ENCODE peak calls at places on chromosomes 6 and 20, in six cellular contexts. I, Y, O, E, Z and R are unnamed samples.

GRCh38 chr6:74657033-74657432 is 548.8 kb downstream of the COL12A1 start:
- DNase-seq in O (no peak), Z (no peak), I (no peak), Y (no peak), E (no peak), R (no peak)

GRCh38 chr20:63837134-63837429 is 6.0 kb upstream of the ZBTB46 start:
- DNase-seq in I (no peak), O (no peak), Y (no peak), E (no peak), Z (no peak), R (no peak)

GRCh38 chr6:107488875-107489635 is 862 bp upstream of the SOBP start:
- DNase-seq in O (peak), E (no peak), I (peak), Z (peak), Y (peak), R (peak)

GRCh38 chr6:45075246-45075645 is 252.9 kb upstream of the RUNX2 start:
- DNase-seq in I (peak), Y (no peak), O (no peak), Z (no peak), E (no peak), R (no peak)

GRCh38 chr20:49937023-49937929 is 1.1 kb downstream of the RNF114 start:
- DNase-seq in Y (no peak), I (no peak), O (no peak), Z (peak), E (peak), R (no peak)

GRCh38 chr6:134165827-134166226 is 113.4 kb upstream of the SLC2A12 start:
- DNase-seq in O (no peak), I (peak), Z (no peak), Y (no peak), E (no peak), R (no peak)

GRCh38 chr6:13635948-13636658 is 21.0 kb downstream of the NOL7 start:
- DNase-seq in O (no peak), I (no peak), Y (no peak), Z (no peak), E (no peak), R (no peak)

GRCh38 chr6:112432853-112433252 is 85.7 kb downstream of the RFPL4B start:
- DNase-seq in Z (no peak), Y (no peak), I (no peak), E (no peak), O (no peak), R (no peak)

GRCh38 chr6:39339111-39339510 is 16.6 kb upstream of the KCNK16 start:
- DNase-seq in E (no peak), O (no peak), Z (no peak), I (no peak), Y (no peak), R (no peak)

DNA sequence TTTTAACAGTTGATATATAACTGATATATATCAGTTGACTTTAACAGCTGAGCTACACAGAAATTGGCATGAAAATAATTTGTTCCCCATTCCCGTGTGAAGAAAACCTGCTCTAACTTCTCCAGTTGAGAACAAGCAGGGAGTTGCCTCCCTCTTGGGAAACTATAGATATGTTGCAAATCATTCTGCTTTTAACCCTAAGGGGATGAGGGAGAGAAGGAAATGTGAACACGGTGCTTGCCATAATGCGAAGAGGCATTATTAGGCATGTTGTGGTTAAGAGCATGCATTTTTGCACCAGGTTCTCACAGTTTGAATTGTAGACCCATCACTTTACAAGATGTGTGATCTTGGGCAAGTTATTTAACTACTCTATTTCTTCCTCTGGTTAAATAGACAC is 453.7 kb downstream of the TENT5A start:
- DNase-seq in I (no peak), O (no peak), Z (no peak), E (no peak), Y (no peak), R (no peak)
- TF ChIP-seq CTCF in I (no peak), O (no peak), Z (no peak), E (no peak), Y (no peak), R (no peak)

GRCh38 chr6:24766685-24767462 is 7.9 kb upstream of the GMNN start:
- DNase-seq in E (peak), Z (no peak), O (no peak), I (peak), Y (no peak), R (no peak)
- TF ChIP-seq CTCF in E (peak), Z (peak), O (peak), I (peak), Y (peak), R (no peak)

DNA sequence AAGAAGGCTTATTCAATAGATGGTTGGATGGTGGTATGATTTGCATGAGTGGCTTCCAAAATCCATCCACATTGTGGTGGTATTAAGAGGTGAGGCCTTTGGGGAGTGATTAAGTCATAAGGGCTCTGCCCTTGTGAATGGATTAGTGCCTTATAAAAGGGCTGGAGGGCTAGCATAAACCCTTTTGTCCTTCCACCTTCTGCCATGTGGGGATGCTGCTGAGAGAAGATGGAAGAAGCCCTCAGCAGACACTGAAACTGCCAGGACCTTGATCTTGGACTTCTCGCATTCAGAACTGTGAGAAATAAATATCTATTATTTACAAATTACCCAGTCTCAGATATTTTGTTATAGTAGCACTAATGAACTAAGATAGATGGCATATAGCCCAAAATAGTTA is 27.8 kb upstream of the SRPK1 start:
- DNase-seq in O (no peak), Y (no peak), Z (no peak), E (peak), I (peak), R (peak)
- TF ChIP-seq CTCF in O (no peak), Y (no peak), Z (no peak), E (peak), I (peak), R (no peak)

GRCh38 chr6:31680841-31681671 is at the start of gene LY6G5C:
- DNase-seq in Z (peak), E (peak), Y (peak), I (peak), O (peak), R (peak)
- TF ChIP-seq CTCF in Z (peak), E (peak), Y (peak), I (peak), O (peak), R (peak)

DNA sequence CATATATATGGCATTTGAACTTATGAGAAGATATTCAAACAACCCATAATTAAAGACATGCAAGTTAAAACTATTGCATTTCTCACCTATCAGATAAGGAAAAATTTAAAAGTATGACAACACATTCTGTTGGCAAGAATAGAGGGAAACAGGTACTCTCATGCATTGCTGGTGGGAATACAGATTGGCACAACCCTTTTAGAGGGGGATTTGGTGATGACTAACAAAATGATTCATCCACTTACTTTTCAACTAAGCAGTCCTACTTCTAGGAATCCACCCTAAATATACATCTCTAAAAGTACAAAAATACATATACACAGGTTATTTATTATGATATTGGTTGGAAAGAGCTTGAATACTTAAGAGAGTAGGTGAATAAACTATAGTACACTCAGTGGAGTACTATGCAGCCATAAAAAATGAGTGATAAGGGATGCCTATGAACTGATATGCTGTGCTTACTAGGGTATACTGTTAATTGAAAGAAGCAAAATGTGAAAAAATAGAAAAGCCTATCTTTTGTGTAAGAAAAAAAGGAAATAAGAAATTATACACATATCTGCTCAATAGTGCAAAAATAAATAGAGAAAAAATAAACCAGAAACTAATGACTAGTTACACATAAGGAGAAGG is 42.2 kb downstream of the ADAT2 start:
- DNase-seq in Y (no peak), O (no peak), I (no peak), E (no peak), Z (no peak), R (no peak)
- TF ChIP-seq CTCF in Y (no peak), O (no peak), I (no peak), E (no peak), Z (no peak), R (no peak)

GRCh38 chr6:43054206-43054943 is 724 bp upstream of the CUL7 start:
- DNase-seq in E (no peak), Z (no peak), I (no peak), O (no peak), Y (no peak), R (no peak)

GRCh38 chr6:43052842-43053544 is 658 bp downstream of the CUL7 start:
- DNase-seq in E (no peak), I (peak), Z (no peak), O (no peak), Y (no peak), R (no peak)

GRCh38 chr6:43052225-43052841 is 1.3 kb downstream of the CUL7 start:
- DNase-seq in Z (no peak), Y (no peak), I (no peak), E (no peak), O (no peak), R (no peak)

GRCh38 chr6:43055966-43056365 is 2.3 kb upstream of the CUL7 start:
- DNase-seq in I (no peak), O (no peak), Y (no peak), E (no peak), Z (no peak), R (no peak)

GRCh38 chr6:43053545-43054205 is at the start of gene CUL7:
- DNase-seq in O (peak), Y (peak), I (peak), E (peak), Z (peak), R (peak)
- TF ChIP-seq CTCF in O (no peak), Y (peak), I (no peak), E (no peak), Z (no peak), R (no peak)

DNA sequence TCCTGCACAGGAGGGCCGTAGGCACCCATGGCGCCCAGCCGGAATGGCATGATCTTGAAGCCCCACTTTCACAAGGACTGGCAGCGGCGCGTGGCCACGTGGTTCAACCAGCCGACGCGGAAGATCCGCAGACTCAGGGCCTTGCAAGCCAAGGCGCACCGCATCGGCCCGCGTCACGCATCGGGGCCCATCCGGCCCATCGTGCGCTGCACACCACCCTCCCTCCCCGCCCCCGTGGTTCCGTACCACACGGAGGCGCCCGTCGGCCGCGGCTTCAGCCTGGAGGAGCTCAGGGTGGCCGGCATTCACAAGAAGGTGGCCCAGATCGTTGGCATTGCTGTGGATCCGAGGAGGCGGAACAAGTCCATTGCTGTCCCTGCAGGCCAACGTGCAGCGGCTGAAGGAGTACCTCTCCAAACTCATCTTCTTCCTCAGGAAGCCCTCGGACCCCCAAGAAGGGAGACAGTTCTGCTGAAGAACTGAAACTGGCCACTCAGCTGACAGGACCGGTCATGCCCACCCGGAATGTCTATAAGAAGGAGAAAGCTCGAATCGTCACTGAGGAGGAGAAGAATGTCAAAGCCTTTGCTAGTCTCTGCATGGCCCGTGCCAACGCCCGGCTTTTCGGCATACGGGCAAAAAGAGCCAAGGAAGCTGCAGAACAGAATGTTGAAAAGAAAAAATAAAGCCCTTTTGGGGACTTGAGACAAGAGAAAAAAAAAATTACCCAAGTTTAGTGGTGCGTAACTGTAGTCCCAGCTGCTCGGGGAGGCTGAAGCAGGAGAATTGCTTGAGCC is 9.9 kb upstream of the NCOA5 start:
- DNase-seq in O (no peak), E (peak), Z (no peak), I (peak), Y (no peak), R (no peak)
- TF ChIP-seq CTCF in O (no peak), E (peak), Z (no peak), I (peak), Y (peak), R (no peak)

GRCh38 chr6:52310932-52311331 is 26.4 kb upstream of the MCM3 start:
- DNase-seq in E (no peak), Z (no peak), Y (no peak), I (no peak), O (no peak), R (no peak)
- TF ChIP-seq CTCF in E (no peak), Z (no peak), Y (no peak), I (no peak), O (no peak), R (no peak)

GRCh38 chr6:126280287-126280686 is 59.6 kb upstream of the CENPW start:
- DNase-seq in I (no peak), Z (no peak), Y (no peak), O (no peak), E (no peak), R (no peak)

DNA sequence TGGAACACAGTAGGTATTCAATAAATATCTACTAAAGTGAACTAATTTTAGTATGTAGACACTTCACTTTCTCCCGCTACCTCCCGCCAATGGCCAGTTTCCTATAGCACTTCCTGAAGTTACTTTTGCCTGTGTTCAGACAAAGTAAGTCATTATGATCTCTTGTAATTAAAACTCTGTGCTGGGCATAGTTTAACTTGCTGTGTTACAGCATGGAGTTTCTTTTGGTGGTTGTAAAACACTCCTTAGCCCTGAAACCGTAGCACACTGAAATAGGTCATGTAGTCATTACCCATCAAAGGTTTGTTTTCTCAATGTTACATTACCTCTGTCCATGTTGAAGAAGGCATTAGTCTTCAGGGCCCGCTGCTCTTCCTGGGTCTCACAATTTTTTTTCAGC is 54.0 kb upstream of the CENPW start:
- DNase-seq in Z (no peak), Y (no peak), E (no peak), O (no peak), I (no peak), R (no peak)
- TF ChIP-seq CTCF in Z (no peak), Y (no peak), E (no peak), O (no peak), I (no peak), R (no peak)